ENCODE peak calls at places on chromosomes 5 and 9, in four cellular contexts. Z is uterus, B is heart right ventricle, D is germinal center. J is an unnamed sample.

GRCh38 chr9:17462869-17463464 is 115.9 kb upstream of the SH3GL2 start:
- DNase-seq in Z (peak), B (peak), D (peak), J (peak)

GRCh38 chr5:136133416-136134383 is 1.1 kb downstream of the SMAD5 start:
- DNase-seq in Z (peak), B (peak), D (peak), J (peak)

GRCh38 chr9:104841601-104842106 is 77.7 kb downstream of the NIPSNAP3B start:
- DNase-seq in Z (no peak), B (no peak), D (no peak), J (no peak)

GRCh38 chr5:138664276-138664943 is 88.8 kb upstream of the CTNNA1 start:
- DNase-seq in Z (no peak), B (no peak), D (no peak), J (peak)

GRCh38 chr9:127801955-127802575 is 617 bp upstream of the FPGS start:
- DNase-seq in Z (peak), B (no peak), D (no peak), J (peak)

GRCh38 chr5:113692466-113693204 is 179.1 kb downstream of the YTHDC2 start:
- DNase-seq in Z (no peak), B (no peak), D (no peak), J (no peak)

GRCh38 chr9:118940477-118940876 is 428.8 kb downstream of the BRINP1 start:
- DNase-seq in Z (no peak), B (no peak), D (no peak), J (no peak)

GRCh38 chr9:130433168-130433946 is 11.4 kb upstream of the ASS1 start:
- DNase-seq in Z (no peak), B (no peak), D (peak), J (peak)

GRCh38 chr9:86721843-86722705 is 225.2 kb downstream of the GAS1 start:
- DNase-seq in Z (peak), B (peak), D (no peak), J (no peak)

GRCh38 chr9:122228906-122229837 is at the start of gene LHX6:
- DNase-seq in Z (no peak), B (no peak), D (no peak), J (peak)

GRCh38 chr5:41071975-41072374 is 833 bp upstream of the MROH2B start:
- DNase-seq in Z (no peak), B (no peak), D (no peak), J (no peak)

GRCh38 chr9:18299449-18299848 is 174.5 kb upstream of the ADAMTSL1 start:
- DNase-seq in Z (no peak), B (no peak), D (no peak), J (no peak)

GRCh38 chr5:10914741-10915480 is 153.9 kb upstream of the DAP start:
- DNase-seq in Z (no peak), B (no peak), D (no peak), J (no peak)

GRCh38 chr5:72015103-72015548 is 92.1 kb upstream of the MAP1B start:
- DNase-seq in Z (peak), B (peak), D (no peak), J (peak)

GRCh38 chr5:172793577-172794488 is 22.8 kb upstream of the DUSP1 start:
- DNase-seq in Z (no peak), B (no peak), D (no peak), J (peak)

GRCh38 chr5:170333161-170333909 is 35.8 kb upstream of the LCP2 start:
- DNase-seq in Z (no peak), B (no peak), D (no peak), J (no peak)

GRCh38 chr5:41763096-41763495 is 107.1 kb downstream of the OXCT1 start:
- DNase-seq in Z (no peak), B (no peak), D (no peak), J (no peak)

GRCh38 chr5:66933066-66933465 is 263.5 kb downstream of the CD180 start:
- DNase-seq in Z (no peak), B (no peak), D (no peak), J (peak)

GRCh38 chr9:79465171-79465570 is 106.6 kb upstream of the TLE4 start:
- DNase-seq in Z (no peak), B (no peak), D (no peak), J (no peak)

GRCh38 chr9:7363777-7364477 is 435.7 kb downstream of the DMAC1 start:
- DNase-seq in Z (no peak), B (no peak), D (no peak), J (no peak)

GRCh38 chr5:77921369-77921768 is 145.2 kb upstream of the TBCA start:
- DNase-seq in Z (no peak), B (no peak), D (no peak), J (no peak)

GRCh38 chr5:131081371-131081770 is 83.7 kb downstream of the HINT1 start:
- DNase-seq in Z (no peak), B (no peak), D (no peak), J (no peak)

GRCh38 chr9:113222482-113222841 is 1.1 kb downstream of the SLC31A1 start:
- DNase-seq in Z (no peak), B (no peak), D (no peak), J (peak)

GRCh38 chr5:100787648-100788047 is 115.4 kb downstream of the ST8SIA4 start:
- DNase-seq in Z (no peak), B (no peak), D (no peak), J (no peak)

GRCh38 chr5:169762338-169763095 is 125.4 kb downstream of the DOCK2 start:
- DNase-seq in Z (no peak), B (no peak), D (no peak), J (no peak)

GRCh38 chr5:179803651-179804598 is 2.7 kb downstream of the MGAT4B start:
- DNase-seq in Z (no peak), B (no peak), D (no peak), J (peak)